ENCODE peak calls at places on chromosomes 4 and X, in nine cellular contexts. E is MM.1S, Z is HepG2, Q is H9, H is PC-3, G is SK-N-SH, J is astrocyte, O is GM12878, Y is GM23248. B is an unnamed sample.

GRCh38 chr4:151797131-151797530 is 36.3 kb upstream of the GATB start:
- DNase-seq in E (no peak), Z (no peak), Q (no peak), H (peak; percentile 34), G (no peak), J (no peak), O (no peak), Y (peak; percentile 65), B (no peak)

GRCh38 chr4:37666625-37667071 is 19.5 kb downstream of the RELL1 start:
- DNase-seq in E (no peak), Z (peak; percentile 61), Q (no peak), H (peak; percentile 84), G (no peak), J (peak; percentile 91), O (no peak), Y (peak; percentile 95), B (peak; percentile 30)

GRCh38 chr4:22217480-22217879 is 268.9 kb upstream of the KCNIP4 start:
- DNase-seq in E (no peak), Z (no peak), Q (no peak), H (peak; percentile 3), G (no peak), J (no peak), O (no peak), Y (no peak), B (no peak)

GRCh38 chr4:184807261-184807660 is 18.5 kb downstream of the ACSL1 start:
- DNase-seq in E (no peak), Z (no peak), Q (no peak), H (peak; percentile 33), G (no peak), J (no peak), O (no peak), Y (no peak), B (no peak)

GRCh38 chrX:138708268-138708667 is 3.2 kb downstream of the FGF13 start:
- DNase-seq in E (no peak), Z (no peak), Q (no peak), H (no peak), G (no peak), J (peak; percentile 52), O (no peak), Y (no peak), B (no peak)

GRCh38 chr4:152258804-152259708 is 276.8 kb downstream of the FBXW7 start:
- DNase-seq in E (no peak), Z (peak; percentile 13), Q (no peak), H (peak; percentile 68), G (no peak), J (peak; percentile 90), O (no peak), Y (peak; percentile 95), B (no peak)

GRCh38 chrX:153338836-153339235 is 4.9 kb downstream of the ZNF275 start:
- DNase-seq in E (no peak), Z (no peak), Q (no peak), H (no peak), G (no peak), J (no peak), O (no peak), Y (no peak), B (peak; percentile 30)

GRCh38 chr4:3335385-3335784 is 42.6 kb downstream of the RGS12 start:
- DNase-seq in E (no peak), Z (no peak), Q (no peak), H (no peak), G (no peak), J (no peak), O (no peak), Y (no peak), B (no peak)

GRCh38 chr4:10620935-10621488 is 63.6 kb downstream of the CLNK start:
- DNase-seq in E (no peak), Z (no peak), Q (no peak), H (no peak), G (no peak), J (no peak), O (no peak), Y (no peak), B (no peak)

GRCh38 chr4:138461065-138461464 is 218.9 kb upstream of the SLC7A11 start:
- DNase-seq in E (no peak), Z (no peak), Q (no peak), H (no peak), G (no peak), J (no peak), O (no peak), Y (no peak), B (no peak)

GRCh38 chr4:121226362-121226761 is 62.2 kb upstream of the TNIP3 start:
- DNase-seq in E (no peak), Z (no peak), Q (no peak), H (no peak), G (no peak), J (no peak), O (no peak), Y (no peak), B (no peak)

GRCh38 chr4:99615210-99615834 is 40.7 kb downstream of the MTTP start:
- DNase-seq in E (no peak), Z (no peak), Q (no peak), H (no peak), G (peak; percentile 25), J (no peak), O (no peak), Y (no peak), B (no peak)

GRCh38 chr4:3719836-3720235 is 46.3 kb upstream of the ADRA2C start:
- DNase-seq in E (no peak), Z (no peak), Q (no peak), H (no peak), G (no peak), J (no peak), O (no peak), Y (no peak), B (no peak)

GRCh38 chr4:3816256-3816825 is 50.2 kb downstream of the ADRA2C start:
- DNase-seq in E (no peak), Z (no peak), Q (no peak), H (no peak), G (no peak), J (no peak), O (no peak), Y (no peak), B (no peak)

GRCh38 chr4:8362483-8362882 is 78.0 kb downstream of the ACOX3 start:
- DNase-seq in E (no peak), Z (no peak), Q (no peak), H (peak; percentile 93), G (no peak), J (peak; percentile 23), O (no peak), Y (no peak), B (no peak)

GRCh38 chr4:183153190-183153916 is 54.3 kb downstream of the WWC2 start:
- DNase-seq in E (no peak), Z (no peak), Q (no peak), H (no peak), G (no peak), J (no peak), O (no peak), Y (no peak), B (no peak)
- H3K9ac ChIP-seq in E (no peak overlapping the region), Z (no peak overlapping the region), Q (no peak overlapping the region), H (no peak overlapping the region), G (no peak overlapping the region), J (no peak overlapping the region), O (no peak overlapping the region), Y (no peak overlapping the region), B (no peak overlapping the region)

DNA sequence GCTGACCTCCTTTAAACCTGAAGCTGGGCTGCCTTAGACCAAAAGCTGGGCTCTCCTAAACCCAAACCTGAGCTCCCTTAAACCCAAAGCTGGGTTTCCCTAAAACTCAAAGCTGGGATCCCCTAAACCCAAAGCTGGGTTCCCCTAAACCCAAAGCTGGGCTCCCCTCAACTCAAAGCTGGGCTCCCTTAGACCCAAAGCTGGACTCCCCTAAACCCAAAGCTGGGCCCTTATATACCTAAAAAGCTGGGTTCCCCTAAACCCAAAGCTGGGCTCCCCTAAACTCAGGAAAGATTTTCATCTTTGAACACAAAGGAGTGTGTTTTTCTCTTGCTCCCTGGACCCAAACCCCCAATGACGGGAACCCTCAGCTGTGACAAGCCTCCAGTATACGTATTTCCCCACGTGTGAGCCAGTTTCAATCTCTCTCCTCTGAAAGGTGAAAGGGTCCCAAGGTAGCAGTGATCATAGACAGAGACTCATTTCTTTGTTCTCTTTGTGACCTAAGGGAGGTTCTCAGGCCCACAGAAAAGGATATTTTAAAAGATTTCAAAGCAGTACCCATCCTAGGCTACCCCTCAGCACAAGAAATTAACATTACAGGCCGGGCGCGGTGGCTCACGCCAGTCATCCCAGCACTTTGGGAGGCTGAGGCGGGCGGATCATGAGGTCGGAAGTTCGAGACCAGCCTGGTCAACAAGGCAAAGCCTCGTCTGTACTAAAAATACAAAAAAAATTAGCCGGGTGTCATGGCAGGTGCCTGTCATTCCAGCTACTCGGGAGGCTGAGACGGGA is 31.3 kb upstream of the ASMTL start:
- DNase-seq in E (no peak), Z (peak; percentile 18), Q (no peak), H (no peak), G (no peak), J (no peak), O (peak; percentile 88), Y (no peak), B (peak; percentile 20)
- H4K20me1 ChIP-seq in E (no peaks in the 10 kb centered on the region), Z (no peaks in the 10 kb centered on the region), Q (no peaks in the 10 kb centered on the region), H (no peaks in the 10 kb centered on the region), G (no peaks in the 10 kb centered on the region), J (no peaks in the 10 kb centered on the region), O (no peaks in the 10 kb centered on the region), Y (no peaks in the 10 kb centered on the region), B (peaks cover 11% of the 10 kb centered on the region)

GRCh38 chr4:23932935-23933334 is 43.1 kb upstream of the PPARGC1A start:
- DNase-seq in E (no peak), Z (no peak), Q (peak; percentile 68), H (no peak), G (no peak), J (peak; percentile 67), O (no peak), Y (peak; percentile 64), B (no peak)

GRCh38 chr4:23934915-23935314 is 45.1 kb upstream of the PPARGC1A start:
- DNase-seq in E (no peak), Z (no peak), Q (no peak), H (no peak), G (no peak), J (peak; percentile 91), O (no peak), Y (peak; percentile 91), B (no peak)

GRCh38 chr4:23932186-23932585 is 42.3 kb upstream of the PPARGC1A start:
- DNase-seq in E (no peak), Z (no peak), Q (peak; percentile 44), H (no peak), G (no peak), J (no peak), O (no peak), Y (no peak), B (no peak)

GRCh38 chr4:23931489-23931830 is 41.6 kb upstream of the PPARGC1A start:
- DNase-seq in E (no peak), Z (no peak), Q (no peak), H (no peak), G (no peak), J (no peak), O (no peak), Y (no peak), B (no peak)

DNA sequence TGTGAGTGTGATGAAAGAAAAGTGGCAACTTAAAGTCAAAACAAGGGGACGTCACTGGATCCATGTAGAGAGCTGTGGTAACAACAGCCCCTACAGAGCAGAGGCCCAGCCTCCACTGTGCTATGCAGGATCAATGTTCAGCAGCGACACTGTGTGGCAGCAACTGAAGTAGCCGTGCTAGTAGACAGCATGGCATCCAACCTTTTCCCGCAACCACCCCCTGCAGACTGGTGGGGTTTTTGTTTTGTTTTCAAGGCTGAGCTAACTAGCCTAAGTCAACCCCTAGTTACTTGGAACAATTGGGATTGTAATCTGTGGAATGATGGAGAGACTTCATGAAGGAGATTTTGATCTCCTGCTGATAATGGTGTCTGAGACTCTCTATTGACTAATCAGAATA is 44.4 kb upstream of the PPARGC1A start:
- DNase-seq in E (no peak), Z (no peak), Q (peak; percentile 56), H (no peak), G (no peak), J (no peak), O (no peak), Y (no peak), B (no peak)
- H3K9ac ChIP-seq in E (no peak overlapping the region), Z (no peak overlapping the region), Q (no peak overlapping the region), H (no peak overlapping the region), G (no peak overlapping the region), J (no peak overlapping the region), O (no peak overlapping the region), Y (no peak overlapping the region), B (no peak overlapping the region)

GRCh38 chr4:153546273-153546672 is 80.1 kb downstream of the TMEM131L start:
- DNase-seq in E (no peak), Z (no peak), Q (no peak), H (no peak), G (no peak), J (no peak), O (no peak), Y (no peak), B (no peak)
- H4K20me1 ChIP-seq in E (no peaks in the 10 kb centered on the region), Z (no peaks in the 10 kb centered on the region), Q (no peaks in the 10 kb centered on the region), H (no peaks in the 10 kb centered on the region), G (no peaks in the 10 kb centered on the region), J (peaks cover 26% of the 10 kb centered on the region), O (peaks cover 12% of the 10 kb centered on the region), Y (no peaks in the 10 kb centered on the region), B (peaks cover 89% of the 10 kb centered on the region)